ENCODE peak calls at places on chromosomes 11 and 22, in four cellular contexts. One of them, this sample, is unnamed. For H3K27me3, the result is how much of the 10 kb centered on the place peaks cover.

GRCh38 chr11:7851391-7851790 is 54.6 kb upstream of the OR5P2 start:
- DNase-seq in BJ: no peak
- DNase-seq in hepatocyte: no peak
- DNase-seq in colonic mucosa: no peak
- DNase-seq in this sample: no peak

GRCh38 chr22:19877626-19878339 is 23.1 kb upstream of the GNB1L start:
- DNase-seq in hepatocyte: no peak
- DNase-seq in colonic mucosa: no peak
- DNase-seq in BJ: no peak
- DNase-seq in this sample: no peak

GRCh38 chr22:42172385-42173172 is 42.0 kb upstream of the CYP2D6 start:
- DNase-seq in BJ: no peak
- DNase-seq in hepatocyte: peak
- DNase-seq in colonic mucosa: peak
- DNase-seq in this sample: no peak

GRCh38 chr11:11982975-11983374 is 25.5 kb downstream of the DKK3 start:
- DNase-seq in hepatocyte: no peak
- DNase-seq in colonic mucosa: no peak
- DNase-seq in BJ: peak
- DNase-seq in this sample: no peak

GRCh38 chr11:118442903-118443589 is 6.8 kb downstream of the KMT2A start:
- DNase-seq in hepatocyte: peak
- DNase-seq in BJ: no peak
- DNase-seq in colonic mucosa: no peak
- DNase-seq in this sample: no peak

GRCh38 chr11:114553642-114554041 is 6.0 kb downstream of the NXPE1 start:
- DNase-seq in BJ: no peak
- DNase-seq in colonic mucosa: no peak
- DNase-seq in hepatocyte: no peak
- DNase-seq in this sample: no peak

GRCh38 chr11:63889344-63889743 is 27.6 kb downstream of the RCOR2 start:
- DNase-seq in colonic mucosa: peak
- DNase-seq in hepatocyte: peak
- DNase-seq in BJ: no peak
- DNase-seq in this sample: no peak

GRCh38 chr22:27990451-27990840 is 71.4 kb upstream of the PITPNB start:
- DNase-seq in hepatocyte: no peak
- DNase-seq in colonic mucosa: no peak
- DNase-seq in BJ: no peak
- DNase-seq in this sample: no peak

GRCh38 chr11:43327987-43328386 is 16.2 kb downstream of the API5 start:
- DNase-seq in hepatocyte: peak
- DNase-seq in colonic mucosa: no peak
- DNase-seq in BJ: peak
- DNase-seq in this sample: peak

GRCh38 chr11:20159680-20160381 is 444 bp downstream of the DBX1 start:
- DNase-seq in BJ: no peak
- DNase-seq in hepatocyte: no peak
- DNase-seq in colonic mucosa: no peak
- DNase-seq in this sample: no peak

GRCh38 chr11:16262645-16262955 is 93.7 kb downstream of the SOX6 start:
- DNase-seq in BJ: no peak
- DNase-seq in hepatocyte: no peak
- DNase-seq in colonic mucosa: no peak
- DNase-seq in this sample: peak
- TF ChIP-seq CTCF in BJ: no peak
- TF ChIP-seq CTCF in hepatocyte: no peak
- TF ChIP-seq CTCF in colonic mucosa: no peak
- TF ChIP-seq CTCF in this sample: no peak

GRCh38 chr22:39671936-39672335 is 101.4 kb downstream of the CACNA1I start:
- DNase-seq in hepatocyte: no peak
- DNase-seq in BJ: no peak
- DNase-seq in colonic mucosa: no peak
- DNase-seq in this sample: no peak
- H3K27me3 ChIP-seq in hepatocyte: under half
- H3K27me3 ChIP-seq in BJ: under half
- H3K27me3 ChIP-seq in colonic mucosa: under half
- H3K27me3 ChIP-seq in this sample: under half

GRCh38 chr11:76823481-76824028 is 37.2 kb upstream of the ACER3 start:
- DNase-seq in hepatocyte: no peak
- DNase-seq in BJ: no peak
- DNase-seq in colonic mucosa: peak
- DNase-seq in this sample: peak

GRCh38 chr11:76822406-76822805 is 38.3 kb upstream of the ACER3 start:
- DNase-seq in colonic mucosa: no peak
- DNase-seq in hepatocyte: no peak
- DNase-seq in BJ: no peak
- DNase-seq in this sample: no peak

GRCh38 chr11:76825726-76826396 is 34.9 kb upstream of the ACER3 start:
- DNase-seq in colonic mucosa: no peak
- DNase-seq in BJ: no peak
- DNase-seq in hepatocyte: no peak
- DNase-seq in this sample: no peak

GRCh38 chr11:76824980-76825725 is 35.6 kb upstream of the ACER3 start:
- DNase-seq in hepatocyte: no peak
- DNase-seq in colonic mucosa: peak
- DNase-seq in BJ: no peak
- DNase-seq in this sample: no peak

GRCh38 chr11:76824083-76824939 is 36.4 kb upstream of the ACER3 start:
- DNase-seq in BJ: no peak
- DNase-seq in hepatocyte: no peak
- DNase-seq in colonic mucosa: peak
- DNase-seq in this sample: no peak
- H3K4me3 ChIP-seq in BJ: no peak
- H3K4me3 ChIP-seq in hepatocyte: no peak
- H3K4me3 ChIP-seq in colonic mucosa: no peak
- H3K4me3 ChIP-seq in this sample: no peak

GRCh38 chr11:83087035-83087434 is 15.3 kb upstream of the RAB30 start:
- DNase-seq in BJ: no peak
- DNase-seq in hepatocyte: peak
- DNase-seq in colonic mucosa: no peak
- DNase-seq in this sample: no peak
- TF ChIP-seq CTCF in BJ: no peak
- TF ChIP-seq CTCF in hepatocyte: peak
- TF ChIP-seq CTCF in colonic mucosa: peak
- TF ChIP-seq CTCF in this sample: peak